ENCODE peak calls at places on chromosome 19, in eight cellular contexts. D is AG04450; R is sigmoid colon; H is CD4-positive, alpha-beta T cell; Y is WERI-Rb-1; K is transverse colon; N is tibial nerve; T is H9. O is an unnamed sample.

GRCh38 chr19:45668342-45668871 is 386 bp downstream of the GIPR start:
- DNase-seq in R (no peak), Y (no peak), H (no peak), N (no peak), D (no peak), K (peak), T (no peak), O (no peak)

GRCh38 chr19:58020985-58021384 is 12.8 kb upstream of the ZSCAN1 start:
- DNase-seq in Y (no peak), N (no peak), H (no peak), D (no peak), R (no peak), T (no peak), K (no peak), O (no peak)

GRCh38 chr19:35868172-35868822 is at the start of gene APLP1:
- DNase-seq in R (peak), T (peak), K (peak), H (peak), D (no peak), N (no peak), Y (peak), O (peak)

GRCh38 chr19:45876411-45877197 is 9.3 kb downstream of the IRF2BP1 start:
- DNase-seq in Y (no peak), T (peak), R (peak), H (no peak), D (no peak), N (peak), K (peak), O (peak)

GRCh38 chr19:32691952-32692726 is 518 bp downstream of the NUDT19 start:
- DNase-seq in R (peak), T (peak), N (peak), D (no peak), H (peak), K (peak), Y (peak), O (peak)

GRCh38 chr19:45862271-45862563 is 730 bp downstream of the SYMPK start:
- DNase-seq in D (no peak), Y (no peak), T (no peak), K (peak), N (no peak), H (no peak), R (no peak), O (no peak)

GRCh38 chr19:19224852-19225494 is 13.2 kb downstream of the NCAN start:
- DNase-seq in T (peak), N (peak), K (peak), D (peak), R (no peak), H (peak), Y (peak), O (peak)

GRCh38 chr19:2097330-2098327 is 914 bp downstream of the IZUMO4 start:
- DNase-seq in R (peak), H (no peak), T (no peak), Y (no peak), K (peak), N (no peak), D (no peak), O (no peak)

GRCh38 chr19:18634612-18635290 is 2.1 kb upstream of the KLHL26 start:
- DNase-seq in T (no peak), Y (no peak), N (no peak), D (no peak), R (no peak), K (peak), H (no peak), O (no peak)

GRCh38 chr19:32812571-32812970 is 57.0 kb downstream of the SLC7A9 start:
- DNase-seq in Y (no peak), H (no peak), T (no peak), R (no peak), K (no peak), N (no peak), D (no peak), O (no peak)

GRCh38 chr19:44816301-44816700 is 7.4 kb downstream of the BCAM start:
- DNase-seq in H (no peak), N (no peak), T (no peak), D (no peak), K (no peak), R (no peak), Y (peak), O (peak)

GRCh38 chr19:18440421-18440877 is 2.5 kb upstream of the ISYNA1 start:
- DNase-seq in Y (peak), H (no peak), N (no peak), T (no peak), R (no peak), K (no peak), D (no peak), O (peak)

GRCh38 chr19:31730270-31730669 is 381.0 kb upstream of the TSHZ3 start:
- DNase-seq in T (no peak), K (no peak), Y (no peak), N (no peak), R (no peak), H (no peak), D (no peak), O (no peak)

GRCh38 chr19:20664917-20665781 is 3.8 kb upstream of the ZNF626 start:
- DNase-seq in D (no peak), R (no peak), K (no peak), N (no peak), H (no peak), T (peak), Y (peak), O (peak)

GRCh38 chr19:4375164-4375619 is 25.2 kb downstream of the SH3GL1 start:
- DNase-seq in Y (no peak), R (peak), N (no peak), T (peak), H (no peak), D (no peak), K (peak), O (no peak)

GRCh38 chr19:56301886-56302620 is 12.6 kb downstream of the ZSCAN5A start:
- DNase-seq in K (no peak), Y (no peak), T (no peak), N (no peak), D (no peak), R (no peak), H (no peak), O (no peak)

GRCh38 chr19:10228925-10229324 is 2.2 kb downstream of the S1PR2 start:
- DNase-seq in T (peak), H (no peak), Y (peak), N (peak), K (no peak), D (no peak), R (no peak), O (peak)

GRCh38 chr19:18202759-18203407 is 959 bp downstream of the RAB3A start:
- DNase-seq in K (peak), T (peak), N (no peak), R (peak), H (no peak), D (no peak), Y (peak), O (peak)

GRCh38 chr19:13748169-13748884 is 16.0 kb upstream of the MRI1 start:
- DNase-seq in D (no peak), K (peak), H (no peak), R (no peak), N (no peak), Y (no peak), T (no peak), O (no peak)

GRCh38 chr19:17420267-17420924 is 549 bp downstream of the MVB12A start:
- DNase-seq in D (no peak), H (peak), Y (peak), T (peak), K (peak), N (peak), R (peak), O (peak)

GRCh38 chr19:34269489-34269888 is 15.1 kb downstream of the GARRE1 start:
- DNase-seq in N (no peak), K (no peak), Y (no peak), R (no peak), T (no peak), H (no peak), D (no peak), O (no peak)

GRCh38 chr19:41876847-41877489 is at the start of gene CD79A:
- DNase-seq in T (no peak), D (no peak), K (peak), N (no peak), Y (no peak), H (no peak), R (no peak), O (no peak)

GRCh38 chr19:15897738-15898276 is at the start of gene CYP4F2:
- DNase-seq in K (peak), T (no peak), D (no peak), Y (no peak), N (no peak), H (no peak), R (no peak), O (no peak)

GRCh38 chr19:3343619-3344502 is 22.5 kb upstream of the NFIC start:
- DNase-seq in T (peak), Y (peak), H (no peak), R (peak), D (no peak), K (peak), N (peak), O (no peak)

GRCh38 chr19:30070198-30070969 is 128.3 kb downstream of the URI1 start:
- DNase-seq in R (peak), H (peak), D (no peak), N (no peak), Y (peak), K (peak), T (peak), O (peak)

GRCh38 chr19:4121815-4122214 is 2.1 kb downstream of the MAP2K2 start:
- DNase-seq in H (no peak), N (no peak), R (no peak), Y (no peak), D (no peak), T (no peak), K (no peak), O (no peak)

GRCh38 chr19:35309481-35310279 is 17.7 kb downstream of the MAG start:
- DNase-seq in D (no peak), N (no peak), Y (no peak), T (no peak), R (no peak), K (no peak), H (no peak), O (no peak)

GRCh38 chr19:53357821-53358581 is 7.5 kb upstream of the ZNF525 start:
- DNase-seq in R (no peak), K (no peak), Y (peak), T (peak), D (no peak), H (no peak), N (no peak), O (no peak)

GRCh38 chr19:35400773-35401100 is 29.9 kb downstream of the GPR42 start:
- DNase-seq in N (no peak), Y (no peak), H (no peak), T (no peak), D (no peak), K (no peak), R (no peak), O (no peak)

GRCh38 chr19:4007836-4008539 is 452 bp downstream of the PIAS4 start:
- DNase-seq in R (no peak), N (peak), K (peak), Y (peak), D (no peak), T (no peak), H (no peak), O (peak)

GRCh38 chr19:14556662-14557188 is 15.1 kb downstream of the NDUFB7 start:
- DNase-seq in H (peak), T (peak), N (peak), D (peak), Y (peak), K (peak), R (peak), O (peak)

GRCh38 chr19:23286477-23286876 is 36.3 kb upstream of the ZNF724 start:
- DNase-seq in T (peak), N (no peak), K (no peak), D (no peak), R (no peak), Y (peak), H (no peak), O (no peak)

GRCh38 chr19:16327501-16327900 is 2.9 kb downstream of the KLF2 start:
- DNase-seq in H (no peak), D (no peak), R (no peak), K (peak), T (no peak), N (no peak), Y (no peak), O (no peak)

GRCh38 chr19:17834350-17835181 is 13.2 kb downstream of the JAK3 start:
- DNase-seq in T (peak), H (no peak), Y (peak), K (no peak), N (no peak), D (no peak), R (no peak), O (no peak)

GRCh38 chr19:10543420-10544241 is at the start of gene ATG4D:
- DNase-seq in Y (peak), H (peak), N (peak), T (peak), D (no peak), R (peak), K (peak), O (peak)

GRCh38 chr19:56639217-56639616 is 3.7 kb upstream of the SMIM17 start:
- DNase-seq in K (no peak), H (no peak), T (no peak), D (no peak), N (no peak), R (no peak), Y (no peak), O (no peak)

GRCh38 chr19:13781547-13781946 is 7.3 kb downstream of the C19orf53 start:
- DNase-seq in D (no peak), R (peak), H (no peak), Y (peak), T (peak), N (peak), K (peak), O (peak)

GRCh38 chr19:46890423-46891170 is 29.8 kb downstream of the ARHGAP35 start:
- DNase-seq in T (no peak), H (no peak), D (peak), K (no peak), Y (no peak), R (no peak), N (no peak), O (no peak)
- TF ChIP-seq CTCF in T (no peak), H (no peak), D (no peak), K (no peak), Y (no peak), R (no peak), N (no peak), O (no peak)

DNA sequence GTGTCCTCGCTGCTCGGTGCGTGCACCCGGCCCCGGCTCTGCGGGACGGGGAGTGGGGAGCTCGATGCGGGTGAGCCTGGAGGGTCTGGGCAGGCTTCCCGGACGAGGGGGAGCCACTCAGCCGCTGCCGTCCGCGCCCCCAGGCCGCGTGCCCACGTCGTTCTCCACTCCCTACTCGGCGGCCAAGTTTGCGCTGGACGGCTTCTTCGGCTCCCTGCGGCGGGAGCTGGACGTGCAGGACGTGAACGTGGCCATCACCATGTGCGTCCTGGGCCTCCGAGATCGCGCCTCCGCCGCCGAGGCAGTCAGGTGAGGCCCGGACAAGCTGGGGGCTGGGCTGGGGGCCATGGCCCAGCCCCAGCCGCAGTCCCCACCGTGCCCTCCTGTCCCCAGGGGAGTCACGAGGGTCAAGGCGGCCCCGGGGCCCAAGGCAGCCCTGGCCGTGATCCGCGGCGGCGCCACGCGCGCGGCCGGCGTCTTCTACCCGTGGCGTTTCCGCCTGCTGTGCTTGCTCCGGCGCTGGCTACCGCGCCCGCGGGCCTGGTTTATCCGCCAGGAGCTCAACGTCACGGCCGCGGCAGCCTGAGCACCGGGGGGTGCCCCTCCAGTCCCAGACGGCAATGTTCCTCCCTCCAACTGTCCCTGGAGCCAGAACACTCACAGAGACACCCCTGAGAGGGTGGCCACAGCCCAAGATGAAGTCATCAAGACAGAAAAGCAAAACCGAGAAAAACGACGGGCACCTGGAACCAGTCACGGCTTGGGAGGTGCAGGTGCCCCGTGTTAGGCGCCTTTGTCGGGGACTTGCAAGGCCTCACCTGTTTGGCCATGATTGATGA is 2.5 kb upstream of the RPL36 start:
- DNase-seq in Y (no peak), R (peak), N (no peak), D (no peak), T (peak), H (no peak), K (no peak), O (no peak)
- TF ChIP-seq CTCF in Y (no peak), R (peak), N (no peak), D (no peak), T (peak), H (peak), K (no peak), O (peak)

GRCh38 chr19:49684983-49685553 is 4.3 kb upstream of the ADM5 start:
- DNase-seq in H (no peak), D (no peak), T (no peak), K (no peak), N (no peak), R (no peak), Y (no peak), O (no peak)
- TF ChIP-seq CTCF in H (no peak), D (no peak), T (no peak), K (no peak), N (no peak), R (no peak), Y (no peak), O (no peak)

DNA sequence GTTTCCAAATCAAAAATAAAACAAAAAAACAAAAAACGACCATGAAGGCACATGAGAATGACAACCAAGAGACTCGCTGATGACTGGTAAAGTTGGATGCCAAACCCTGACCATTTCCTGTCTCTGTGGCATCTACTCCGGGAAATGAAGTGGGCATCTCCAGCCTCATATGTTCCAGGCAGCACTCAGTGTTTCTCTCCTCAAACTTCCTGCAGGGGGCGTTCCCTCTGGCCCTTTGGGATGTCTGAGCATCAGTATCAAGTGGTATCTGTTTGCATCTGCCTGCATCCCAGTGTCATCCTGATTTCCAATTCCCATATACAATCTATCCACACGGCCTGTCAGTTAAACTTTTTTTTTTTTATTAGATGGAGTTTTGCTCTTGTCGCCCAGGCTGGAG is 9.8 kb upstream of the SIGLEC12 start:
- DNase-seq in D (no peak), K (no peak), Y (peak), H (no peak), N (no peak), R (no peak), T (no peak), O (peak)
- TF ChIP-seq CTCF in D (peak), K (peak), Y (peak), H (no peak), N (no peak), R (no peak), T (peak), O (peak)

GRCh38 chr19:48629297-48629598 is 7.9 kb downstream of the DBP start:
- DNase-seq in R (peak), H (no peak), Y (no peak), K (peak), N (no peak), D (no peak), T (no peak), O (no peak)

GRCh38 chr19:48628486-48629296 is 8.5 kb downstream of the DBP start:
- DNase-seq in T (peak), R (peak), N (no peak), H (no peak), Y (no peak), K (peak), D (no peak), O (peak)

GRCh38 chr19:48631254-48631653 is 5.9 kb downstream of the DBP start:
- DNase-seq in D (no peak), Y (no peak), H (no peak), R (peak), T (no peak), K (no peak), N (no peak), O (no peak)

GRCh38 chr19:48629599-48630288 is 7.4 kb downstream of the DBP start:
- DNase-seq in Y (no peak), K (peak), D (no peak), N (no peak), T (peak), H (no peak), R (peak), O (peak)

DNA sequence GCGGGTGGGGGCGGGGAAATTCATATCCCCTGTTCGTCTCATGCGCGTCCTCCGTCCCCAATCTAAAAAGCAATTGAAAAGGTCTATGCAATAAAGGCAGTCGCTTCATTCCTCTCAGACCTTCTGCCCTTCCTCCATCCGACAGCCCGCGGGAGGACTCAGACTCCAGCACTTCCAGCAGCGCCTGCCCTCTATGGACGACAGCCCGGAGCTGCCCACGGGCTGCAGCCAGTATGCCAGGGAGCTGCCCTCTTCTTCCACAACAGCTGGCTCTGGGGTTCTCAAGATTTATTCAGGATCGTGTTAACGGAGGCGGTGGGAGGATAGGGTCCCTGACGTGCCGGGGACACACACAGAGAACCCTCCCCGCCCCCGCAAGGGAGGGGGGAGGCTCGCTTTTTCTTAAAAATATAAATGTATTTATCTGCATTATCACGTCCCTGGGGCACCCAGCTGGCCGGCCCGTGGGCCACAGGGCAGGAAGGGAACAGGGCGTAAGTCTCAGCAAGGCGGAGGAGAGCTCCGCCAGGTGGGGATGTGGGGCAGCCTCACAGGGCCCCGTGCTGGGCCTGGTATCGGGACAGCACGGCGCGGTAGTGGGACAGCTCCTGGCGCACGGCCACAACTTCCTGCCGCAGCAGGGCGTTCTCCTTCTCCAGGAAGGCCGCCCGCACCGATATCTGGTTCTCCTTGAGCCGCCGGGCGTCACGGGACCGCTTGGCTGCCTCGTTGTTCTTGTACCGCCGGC is 6.7 kb downstream of the DBP start:
- DNase-seq in T (peak), H (no peak), N (no peak), D (no peak), Y (no peak), K (peak), R (peak), O (peak)
- TF ChIP-seq CTCF in T (peak), H (no peak), N (no peak), D (peak), Y (no peak), K (no peak), R (no peak), O (no peak)